ENCODE peak calls at places on chromosomes 6 and 20, in five cellular contexts. One of them, this sample, is unnamed.

GRCh38 chr20:24977797-24978196 is 14.8 kb downstream of the APMAP start:
- DNase-seq in breast epithelium: no peak
- DNase-seq in CD8-positive, alpha-beta T cell: no peak
- DNase-seq in endothelial cell of umbilical vein: no peak
- DNase-seq in A549: no peak
- DNase-seq in this sample: no peak

GRCh38 chr6:135606392-135606791 is 108.9 kb upstream of the AHI1 start:
- DNase-seq in endothelial cell of umbilical vein: no peak
- DNase-seq in CD8-positive, alpha-beta T cell: no peak
- DNase-seq in breast epithelium: no peak
- DNase-seq in A549: no peak
- DNase-seq in this sample: no peak

GRCh38 chr20:63854069-63854765 is 7.1 kb upstream of the ABHD16B start:
- DNase-seq in CD8-positive, alpha-beta T cell: no peak
- DNase-seq in endothelial cell of umbilical vein: no peak
- DNase-seq in A549: no peak
- DNase-seq in breast epithelium: no peak
- DNase-seq in this sample: no peak

GRCh38 chr6:83536034-83536646 is 23.8 kb downstream of the PRSS35 start:
- DNase-seq in endothelial cell of umbilical vein: peak; percentile 58
- DNase-seq in CD8-positive, alpha-beta T cell: peak; percentile 42
- DNase-seq in A549: peak; percentile 52
- DNase-seq in breast epithelium: no peak
- DNase-seq in this sample: no peak

GRCh38 chr6:45566882-45567281 is 189.1 kb upstream of the SUPT3H start:
- DNase-seq in breast epithelium: no peak
- DNase-seq in CD8-positive, alpha-beta T cell: no peak
- DNase-seq in A549: no peak
- DNase-seq in endothelial cell of umbilical vein: no peak
- DNase-seq in this sample: no peak

GRCh38 chr6:110287462-110288341 is 70.4 kb downstream of the METTL24 start:
- DNase-seq in CD8-positive, alpha-beta T cell: no peak
- DNase-seq in A549: no peak
- DNase-seq in breast epithelium: no peak
- DNase-seq in endothelial cell of umbilical vein: no peak
- DNase-seq in this sample: no peak

GRCh38 chr20:7516631-7517051 is 423.6 kb downstream of the HAO1 start:
- DNase-seq in breast epithelium: no peak
- DNase-seq in A549: no peak
- DNase-seq in CD8-positive, alpha-beta T cell: no peak
- DNase-seq in endothelial cell of umbilical vein: no peak
- DNase-seq in this sample: no peak

GRCh38 chr6:18586133-18586532 is 199.0 kb downstream of the RNF144B start:
- DNase-seq in CD8-positive, alpha-beta T cell: no peak
- DNase-seq in A549: no peak
- DNase-seq in breast epithelium: no peak
- DNase-seq in endothelial cell of umbilical vein: no peak
- DNase-seq in this sample: no peak

GRCh38 chr6:71248306-71248705 is 40.3 kb upstream of the OGFRL1 start:
- DNase-seq in CD8-positive, alpha-beta T cell: no peak
- DNase-seq in A549: peak; percentile 84
- DNase-seq in breast epithelium: no peak
- DNase-seq in endothelial cell of umbilical vein: peak; percentile 56
- DNase-seq in this sample: no peak

GRCh38 chr6:167303660-167304625 is 12.8 kb downstream of the UNC93A start:
- DNase-seq in endothelial cell of umbilical vein: no peak
- DNase-seq in A549: no peak
- DNase-seq in breast epithelium: no peak
- DNase-seq in CD8-positive, alpha-beta T cell: no peak
- DNase-seq in this sample: no peak

GRCh38 chr6:151506761-151507160 is 12.9 kb downstream of the CCDC170 start:
- DNase-seq in A549: no peak
- DNase-seq in CD8-positive, alpha-beta T cell: no peak
- DNase-seq in breast epithelium: no peak
- DNase-seq in endothelial cell of umbilical vein: no peak
- DNase-seq in this sample: no peak

GRCh38 chr6:29236060-29236459 is 65.4 kb downstream of the OR2J2 start:
- DNase-seq in CD8-positive, alpha-beta T cell: no peak
- DNase-seq in endothelial cell of umbilical vein: no peak
- DNase-seq in A549: no peak
- DNase-seq in breast epithelium: no peak
- DNase-seq in this sample: no peak

GRCh38 chr20:20412750-20413149 is 44.8 kb downstream of the INSM1 start:
- DNase-seq in A549: no peak
- DNase-seq in breast epithelium: no peak
- DNase-seq in CD8-positive, alpha-beta T cell: no peak
- DNase-seq in endothelial cell of umbilical vein: peak; percentile 82
- DNase-seq in this sample: no peak

GRCh38 chr20:46985241-46985640 is 90.6 kb downstream of the EYA2 start:
- DNase-seq in breast epithelium: no peak
- DNase-seq in CD8-positive, alpha-beta T cell: no peak
- DNase-seq in endothelial cell of umbilical vein: no peak
- DNase-seq in A549: peak; percentile 31
- DNase-seq in this sample: no peak

GRCh38 chr20:17635846-17636245 is 46.2 kb downstream of the RRBP1 start:
- DNase-seq in CD8-positive, alpha-beta T cell: no peak
- DNase-seq in endothelial cell of umbilical vein: no peak
- DNase-seq in A549: no peak
- DNase-seq in breast epithelium: no peak
- DNase-seq in this sample: no peak

GRCh38 chr6:9178066-9178465 is 742.7 kb upstream of the SLC35B3 start:
- DNase-seq in endothelial cell of umbilical vein: no peak
- DNase-seq in breast epithelium: no peak
- DNase-seq in CD8-positive, alpha-beta T cell: no peak
- DNase-seq in A549: no peak
- DNase-seq in this sample: no peak

GRCh38 chr20:32519367-32519730 is 65.8 kb downstream of the NOL4L start:
- DNase-seq in breast epithelium: no peak
- DNase-seq in A549: no peak
- DNase-seq in CD8-positive, alpha-beta T cell: no peak
- DNase-seq in endothelial cell of umbilical vein: no peak
- DNase-seq in this sample: no peak
- H3K4me1 ChIP-seq in breast epithelium: peaks cover 15% of the 10 kb centered on the region
- H3K4me1 ChIP-seq in A549: no peaks in the 10 kb centered on the region
- H3K4me1 ChIP-seq in CD8-positive, alpha-beta T cell: peaks cover 67% of the 10 kb centered on the region
- H3K4me1 ChIP-seq in endothelial cell of umbilical vein: peaks cover 24% of the 10 kb centered on the region
- H3K4me1 ChIP-seq in this sample: peaks cover 43% of the 10 kb centered on the region

GRCh38 chr6:11469684-11470083 is 67.9 kb upstream of the TMEM170B start:
- DNase-seq in endothelial cell of umbilical vein: no peak
- DNase-seq in CD8-positive, alpha-beta T cell: no peak
- DNase-seq in A549: no peak
- DNase-seq in breast epithelium: no peak
- DNase-seq in this sample: no peak

GRCh38 chr6:11467364-11467763 is 70.2 kb upstream of the TMEM170B start:
- DNase-seq in CD8-positive, alpha-beta T cell: no peak
- DNase-seq in breast epithelium: no peak
- DNase-seq in endothelial cell of umbilical vein: no peak
- DNase-seq in A549: no peak
- DNase-seq in this sample: no peak

GRCh38 chr6:11471261-11471660 is 66.3 kb upstream of the TMEM170B start:
- DNase-seq in breast epithelium: no peak
- DNase-seq in endothelial cell of umbilical vein: no peak
- DNase-seq in CD8-positive, alpha-beta T cell: no peak
- DNase-seq in A549: no peak
- DNase-seq in this sample: no peak

GRCh38 chr6:11475019-11475418 is 62.5 kb upstream of the TMEM170B start:
- DNase-seq in endothelial cell of umbilical vein: no peak
- DNase-seq in breast epithelium: no peak
- DNase-seq in CD8-positive, alpha-beta T cell: no peak
- DNase-seq in A549: no peak
- DNase-seq in this sample: no peak

GRCh38 chr6:11473008-11473740 is 64.4 kb upstream of the TMEM170B start:
- DNase-seq in endothelial cell of umbilical vein: no peak
- DNase-seq in breast epithelium: no peak
- DNase-seq in CD8-positive, alpha-beta T cell: no peak
- DNase-seq in A549: no peak
- DNase-seq in this sample: no peak
- H3K27ac ChIP-seq in endothelial cell of umbilical vein: no peak overlapping the region
- H3K27ac ChIP-seq in breast epithelium: peak overlapping the region; percentile 44
- H3K27ac ChIP-seq in CD8-positive, alpha-beta T cell: no peak overlapping the region
- H3K27ac ChIP-seq in A549: no peak overlapping the region
- H3K27ac ChIP-seq in this sample: no peak overlapping the region

GRCh38 chr6:137688230-137688971 is 178.7 kb upstream of the TNFAIP3 start:
- DNase-seq in A549: no peak
- DNase-seq in breast epithelium: no peak
- DNase-seq in endothelial cell of umbilical vein: no peak
- DNase-seq in CD8-positive, alpha-beta T cell: no peak
- DNase-seq in this sample: no peak

GRCh38 chr6:137692308-137692707 is 174.8 kb upstream of the TNFAIP3 start:
- DNase-seq in CD8-positive, alpha-beta T cell: no peak
- DNase-seq in endothelial cell of umbilical vein: no peak
- DNase-seq in breast epithelium: no peak
- DNase-seq in A549: no peak
- DNase-seq in this sample: no peak

GRCh38 chr6:137690721-137691120 is 176.3 kb upstream of the TNFAIP3 start:
- DNase-seq in A549: no peak
- DNase-seq in endothelial cell of umbilical vein: no peak
- DNase-seq in breast epithelium: no peak
- DNase-seq in CD8-positive, alpha-beta T cell: no peak
- DNase-seq in this sample: no peak

GRCh38 chr6:137689377-137689776 is 177.7 kb upstream of the TNFAIP3 start:
- DNase-seq in breast epithelium: no peak
- DNase-seq in endothelial cell of umbilical vein: no peak
- DNase-seq in A549: no peak
- DNase-seq in CD8-positive, alpha-beta T cell: no peak
- DNase-seq in this sample: no peak

GRCh38 chr6:137690029-137690428 is 177.0 kb upstream of the TNFAIP3 start:
- DNase-seq in CD8-positive, alpha-beta T cell: no peak
- DNase-seq in breast epithelium: no peak
- DNase-seq in A549: no peak
- DNase-seq in endothelial cell of umbilical vein: no peak
- DNase-seq in this sample: no peak
- H3K4me1 ChIP-seq in CD8-positive, alpha-beta T cell: no peaks in the 10 kb centered on the region
- H3K4me1 ChIP-seq in breast epithelium: no peaks in the 10 kb centered on the region
- H3K4me1 ChIP-seq in A549: peaks cover 3% of the 10 kb centered on the region
- H3K4me1 ChIP-seq in endothelial cell of umbilical vein: peaks cover 2% of the 10 kb centered on the region
- H3K4me1 ChIP-seq in this sample: no peaks in the 10 kb centered on the region

GRCh38 chr20:48734104-48734749 is 93.6 kb downstream of the PREX1 start:
- DNase-seq in breast epithelium: no peak
- DNase-seq in endothelial cell of umbilical vein: no peak
- DNase-seq in A549: no peak
- DNase-seq in CD8-positive, alpha-beta T cell: no peak
- DNase-seq in this sample: no peak

GRCh38 chr20:48731581-48731980 is 96.2 kb downstream of the PREX1 start:
- DNase-seq in endothelial cell of umbilical vein: no peak
- DNase-seq in breast epithelium: no peak
- DNase-seq in CD8-positive, alpha-beta T cell: no peak
- DNase-seq in A549: no peak
- DNase-seq in this sample: no peak

GRCh38 chr20:48732081-48732829 is 95.5 kb downstream of the PREX1 start:
- DNase-seq in CD8-positive, alpha-beta T cell: no peak
- DNase-seq in A549: no peak
- DNase-seq in endothelial cell of umbilical vein: peak; percentile 48
- DNase-seq in breast epithelium: no peak
- DNase-seq in this sample: no peak

GRCh38 chr20:48735112-48735511 is 92.7 kb downstream of the PREX1 start:
- DNase-seq in CD8-positive, alpha-beta T cell: no peak
- DNase-seq in endothelial cell of umbilical vein: no peak
- DNase-seq in A549: no peak
- DNase-seq in breast epithelium: no peak
- DNase-seq in this sample: no peak

DNA sequence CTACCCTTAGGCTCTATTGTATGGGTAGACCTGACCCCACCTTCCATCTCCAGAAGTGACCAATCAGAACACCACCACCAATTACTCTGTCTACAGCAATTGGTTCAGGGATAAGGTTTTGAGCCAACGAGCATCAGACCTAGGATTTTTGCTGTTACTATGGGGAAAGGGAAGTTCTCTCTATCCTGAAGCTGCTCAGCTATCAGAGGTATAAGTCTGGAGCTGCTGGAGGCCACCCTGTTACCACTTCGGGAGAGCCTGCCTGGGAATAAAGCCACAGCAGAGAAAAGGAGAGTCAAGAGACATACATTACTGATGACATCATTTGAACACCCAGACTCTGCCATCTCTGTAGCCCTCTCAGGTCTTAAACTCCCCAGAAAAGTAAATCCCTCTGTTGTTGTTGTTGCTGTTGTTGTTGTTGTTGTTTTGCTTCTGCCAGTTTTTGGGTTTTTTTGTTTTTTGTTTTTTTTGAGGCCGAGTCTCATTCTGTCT is 94.5 kb downstream of the PREX1 start:
- DNase-seq in CD8-positive, alpha-beta T cell: no peak
- DNase-seq in breast epithelium: no peak
- DNase-seq in endothelial cell of umbilical vein: no peak
- DNase-seq in A549: peak; percentile 39
- DNase-seq in this sample: no peak
- H3K27ac ChIP-seq in CD8-positive, alpha-beta T cell: no peak overlapping the region
- H3K27ac ChIP-seq in breast epithelium: no peak overlapping the region
- H3K27ac ChIP-seq in endothelial cell of umbilical vein: no peak overlapping the region
- H3K27ac ChIP-seq in A549: no peak overlapping the region
- H3K27ac ChIP-seq in this sample: no peak overlapping the region

GRCh38 chr20:23298926-23299672 is 51.5 kb upstream of the NXT1 start:
- DNase-seq in A549: no peak
- DNase-seq in endothelial cell of umbilical vein: no peak
- DNase-seq in breast epithelium: no peak
- DNase-seq in CD8-positive, alpha-beta T cell: no peak
- DNase-seq in this sample: no peak

GRCh38 chr20:23298155-23298554 is 52.4 kb upstream of the NXT1 start:
- DNase-seq in breast epithelium: no peak
- DNase-seq in endothelial cell of umbilical vein: no peak
- DNase-seq in A549: no peak
- DNase-seq in CD8-positive, alpha-beta T cell: no peak
- DNase-seq in this sample: no peak

GRCh38 chr20:23296841-23297701 is 53.5 kb upstream of the NXT1 start:
- DNase-seq in endothelial cell of umbilical vein: no peak
- DNase-seq in breast epithelium: no peak
- DNase-seq in A549: no peak
- DNase-seq in CD8-positive, alpha-beta T cell: no peak
- DNase-seq in this sample: no peak

GRCh38 chr20:23301436-23302050 is 49.0 kb upstream of the NXT1 start:
- DNase-seq in endothelial cell of umbilical vein: no peak
- DNase-seq in A549: no peak
- DNase-seq in breast epithelium: peak; percentile 28
- DNase-seq in CD8-positive, alpha-beta T cell: no peak
- DNase-seq in this sample: no peak

GRCh38 chr20:23299673-23300050 is 50.9 kb upstream of the NXT1 start:
- DNase-seq in endothelial cell of umbilical vein: no peak
- DNase-seq in A549: no peak
- DNase-seq in breast epithelium: peak; percentile 42
- DNase-seq in CD8-positive, alpha-beta T cell: no peak
- DNase-seq in this sample: no peak
- H3K4me1 ChIP-seq in endothelial cell of umbilical vein: no peaks in the 10 kb centered on the region
- H3K4me1 ChIP-seq in A549: no peaks in the 10 kb centered on the region
- H3K4me1 ChIP-seq in breast epithelium: no peaks in the 10 kb centered on the region
- H3K4me1 ChIP-seq in CD8-positive, alpha-beta T cell: no peaks in the 10 kb centered on the region
- H3K4me1 ChIP-seq in this sample: no peaks in the 10 kb centered on the region

DNA sequence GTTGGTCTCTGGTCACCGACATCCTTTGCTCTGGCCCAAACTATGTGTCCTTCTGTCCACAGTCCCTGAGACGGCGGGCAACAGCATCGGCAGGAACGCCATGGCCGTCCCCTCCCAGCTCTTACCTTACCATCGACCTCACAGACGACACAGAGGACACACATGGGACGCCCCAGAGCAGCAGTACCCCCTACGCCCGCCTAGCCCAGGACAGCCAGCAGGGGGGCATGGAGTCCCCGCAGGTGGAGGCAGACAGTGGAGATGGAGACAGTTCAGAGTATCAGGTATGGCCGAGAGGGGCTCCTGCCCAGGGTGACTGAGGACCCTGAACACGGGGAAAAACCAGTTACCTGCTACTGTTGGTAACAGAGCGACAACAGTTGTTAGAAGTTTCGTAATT is 25.0 kb downstream of the DNMT3B start:
- DNase-seq in A549: no peak
- DNase-seq in breast epithelium: no peak
- DNase-seq in endothelial cell of umbilical vein: no peak
- DNase-seq in CD8-positive, alpha-beta T cell: no peak
- DNase-seq in this sample: no peak
- H3K27ac ChIP-seq in A549: no peak overlapping the region
- H3K27ac ChIP-seq in breast epithelium: no peak overlapping the region
- H3K27ac ChIP-seq in endothelial cell of umbilical vein: no peak overlapping the region
- H3K27ac ChIP-seq in CD8-positive, alpha-beta T cell: no peak overlapping the region
- H3K27ac ChIP-seq in this sample: no peak overlapping the region

This sample was measured in CD4-positive, CD25-positive, alpha-beta regulatory T cell.